ENCODE peak calls at places on chromosomes 4 and X, in four cellular contexts. E, D, J and U are unnamed samples.

GRCh38 chrX:131332331-131332730 is 43.2 kb upstream of the IGSF1 start:
- DNase-seq in E (no peak), D (no peak), J (no peak), U (no peak)

GRCh38 chrX:137166591-137166990 is 132.8 kb upstream of the GPR101 start:
- DNase-seq in E (no peak), D (no peak), J (no peak), U (no peak)

GRCh38 chr4:152041304-152041703 is 280.5 kb upstream of the GATB start:
- DNase-seq in E (no peak), D (no peak), J (no peak), U (no peak)

GRCh38 chrX:118823263-118824172 is at the start of gene ZCCHC12:
- DNase-seq in E (peak; percentile 2), D (peak; percentile 37), J (peak; percentile 90), U (peak; percentile 6)

GRCh38 chrX:81240701-81241100 is 38.8 kb downstream of the SH3BGRL start:
- DNase-seq in E (no peak), D (no peak), J (no peak), U (no peak)

GRCh38 chrX:13266641-13267420 is 53.0 kb downstream of the ATXN3L start:
- DNase-seq in E (no peak), D (no peak), J (peak; percentile 10), U (no peak)

GRCh38 chr4:16843831-16844508 is 54.5 kb downstream of the LDB2 start:
- DNase-seq in E (no peak), D (no peak), J (no peak), U (no peak)

GRCh38 chr4:8652181-8653078 is 59.9 kb downstream of the CPZ start:
- DNase-seq in E (no peak), D (no peak), J (no peak), U (no peak)

GRCh38 chrX:2691543-2692220 is 587 bp downstream of the CD99 start:
- DNase-seq in E (no peak), D (no peak), J (no peak), U (no peak)

GRCh38 chrX:70041993-70042392 is 7.7 kb downstream of the AWAT2 start:
- DNase-seq in E (no peak), D (no peak), J (no peak), U (no peak)

GRCh38 chr4:177118596-177118995 is 191.1 kb upstream of the NEIL3 start:
- DNase-seq in E (no peak), D (no peak), J (no peak), U (no peak)

GRCh38 chr4:3671571-3672464 is 94.4 kb upstream of the ADRA2C start:
- DNase-seq in E (no peak), D (no peak), J (no peak), U (no peak)

GRCh38 chr4:15898902-15899301 is 39.6 kb downstream of the FGFBP1 start:
- DNase-seq in E (no peak), D (no peak), J (no peak), U (no peak)

GRCh38 chr4:7941111-7942018 is 1.7 kb upstream of the AFAP1 start:
- DNase-seq in E (no peak), D (no peak), J (no peak), U (no peak)

GRCh38 chr4:6813725-6814124 is 31.2 kb downstream of the KIAA0232 start:
- DNase-seq in E (no peak), D (no peak), J (no peak), U (no peak)

GRCh38 chr4:70531981-70532380 is 13.6 kb downstream of the AMTN start:
- DNase-seq in E (no peak), D (no peak), J (no peak), U (no peak)

GRCh38 chr4:67091668-67092067 is 453.6 kb downstream of the CENPC start:
- DNase-seq in E (no peak), D (no peak), J (no peak), U (no peak)

GRCh38 chr4:97235516-97235915 is 907.8 kb downstream of the STPG2 start:
- DNase-seq in E (no peak), D (no peak), J (peak; percentile 85), U (no peak)

GRCh38 chr4:143346208-143346607 is 9.5 kb downstream of the GAB1 start:
- DNase-seq in E (no peak), D (no peak), J (no peak), U (no peak)

GRCh38 chr4:177155454-177155853 is 154.2 kb upstream of the NEIL3 start:
- DNase-seq in E (no peak), D (no peak), J (no peak), U (no peak)